ENCODE peak calls at places on chromosomes 5 and 9, in nine cellular contexts. One of them, this sample, is unnamed.

GRCh38 chr5:154101184-154101583 is 62.4 kb downstream of the MFAP3 start:
- DNase-seq in erythroblast: no peak
- DNase-seq in coronary artery: no peak
- DNase-seq in AG10803: no peak
- DNase-seq in anterior cingulate cortex: no peak
- DNase-seq in RCC 7860: no peak
- DNase-seq in stimulated activated CD8-positive, alpha-beta memory T cell treated with anti-CD3 and anti-CD28 coated beads, Interleukin-4, amount 100 ng/mL, for 4 hours: no peak
- DNase-seq in T follicular helper cell: no peak
- DNase-seq in effector memory CD4-positive, alpha-beta T cell: no peak
- DNase-seq in this sample: no peak

GRCh38 chr5:54727874-54728273 is 210.3 kb downstream of the SNX18 start:
- DNase-seq in coronary artery: no peak
- DNase-seq in erythroblast: no peak
- DNase-seq in stimulated activated CD8-positive, alpha-beta memory T cell treated with anti-CD3 and anti-CD28 coated beads, Interleukin-4, amount 100 ng/mL, for 4 hours: no peak
- DNase-seq in RCC 7860: no peak
- DNase-seq in effector memory CD4-positive, alpha-beta T cell: no peak
- DNase-seq in anterior cingulate cortex: no peak
- DNase-seq in AG10803: no peak
- DNase-seq in T follicular helper cell: no peak
- DNase-seq in this sample: no peak

GRCh38 chr9:124012368-124013262 is 1.0 kb downstream of the LHX2 start:
- DNase-seq in AG10803: no peak
- DNase-seq in anterior cingulate cortex: no peak
- DNase-seq in stimulated activated CD8-positive, alpha-beta memory T cell treated with anti-CD3 and anti-CD28 coated beads, Interleukin-4, amount 100 ng/mL, for 4 hours: no peak
- DNase-seq in erythroblast: no peak
- DNase-seq in coronary artery: no peak
- DNase-seq in T follicular helper cell: no peak
- DNase-seq in RCC 7860: no peak
- DNase-seq in effector memory CD4-positive, alpha-beta T cell: no peak
- DNase-seq in this sample: no peak

GRCh38 chr5:174727794-174728662 is 3.6 kb downstream of the MSX2 start:
- DNase-seq in erythroblast: no peak
- DNase-seq in coronary artery: no peak
- DNase-seq in RCC 7860: no peak
- DNase-seq in effector memory CD4-positive, alpha-beta T cell: no peak
- DNase-seq in stimulated activated CD8-positive, alpha-beta memory T cell treated with anti-CD3 and anti-CD28 coated beads, Interleukin-4, amount 100 ng/mL, for 4 hours: no peak
- DNase-seq in AG10803: no peak
- DNase-seq in anterior cingulate cortex: no peak
- DNase-seq in T follicular helper cell: no peak
- DNase-seq in this sample: no peak

GRCh38 chr5:3789519-3790193 is 194.0 kb downstream of the IRX1 start:
- DNase-seq in AG10803: no peak
- DNase-seq in RCC 7860: no peak
- DNase-seq in T follicular helper cell: no peak
- DNase-seq in coronary artery: no peak
- DNase-seq in stimulated activated CD8-positive, alpha-beta memory T cell treated with anti-CD3 and anti-CD28 coated beads, Interleukin-4, amount 100 ng/mL, for 4 hours: no peak
- DNase-seq in anterior cingulate cortex: no peak
- DNase-seq in effector memory CD4-positive, alpha-beta T cell: no peak
- DNase-seq in erythroblast: no peak
- DNase-seq in this sample: no peak

GRCh38 chr9:78121488-78121887 is 89.9 kb upstream of the GNAQ start:
- DNase-seq in coronary artery: no peak
- DNase-seq in effector memory CD4-positive, alpha-beta T cell: peak
- DNase-seq in AG10803: peak
- DNase-seq in stimulated activated CD8-positive, alpha-beta memory T cell treated with anti-CD3 and anti-CD28 coated beads, Interleukin-4, amount 100 ng/mL, for 4 hours: peak
- DNase-seq in T follicular helper cell: peak
- DNase-seq in erythroblast: peak
- DNase-seq in anterior cingulate cortex: peak
- DNase-seq in RCC 7860: peak
- DNase-seq in this sample: peak

GRCh38 chr9:92122061-92122460 is 6.8 kb upstream of the SPTLC1 start:
- DNase-seq in erythroblast: no peak
- DNase-seq in anterior cingulate cortex: no peak
- DNase-seq in AG10803: peak
- DNase-seq in RCC 7860: no peak
- DNase-seq in coronary artery: no peak
- DNase-seq in stimulated activated CD8-positive, alpha-beta memory T cell treated with anti-CD3 and anti-CD28 coated beads, Interleukin-4, amount 100 ng/mL, for 4 hours: no peak
- DNase-seq in effector memory CD4-positive, alpha-beta T cell: no peak
- DNase-seq in T follicular helper cell: no peak
- DNase-seq in this sample: no peak

GRCh38 chr9:35517136-35517535 is 27.2 kb downstream of the RUSC2 start:
- DNase-seq in RCC 7860: no peak
- DNase-seq in T follicular helper cell: no peak
- DNase-seq in erythroblast: no peak
- DNase-seq in coronary artery: no peak
- DNase-seq in anterior cingulate cortex: no peak
- DNase-seq in effector memory CD4-positive, alpha-beta T cell: no peak
- DNase-seq in stimulated activated CD8-positive, alpha-beta memory T cell treated with anti-CD3 and anti-CD28 coated beads, Interleukin-4, amount 100 ng/mL, for 4 hours: no peak
- DNase-seq in AG10803: peak
- DNase-seq in this sample: no peak

GRCh38 chr9:134349941-134350340 is 23.7 kb downstream of the RXRA start:
- DNase-seq in RCC 7860: no peak
- DNase-seq in anterior cingulate cortex: no peak
- DNase-seq in coronary artery: no peak
- DNase-seq in T follicular helper cell: no peak
- DNase-seq in AG10803: no peak
- DNase-seq in erythroblast: no peak
- DNase-seq in effector memory CD4-positive, alpha-beta T cell: no peak
- DNase-seq in stimulated activated CD8-positive, alpha-beta memory T cell treated with anti-CD3 and anti-CD28 coated beads, Interleukin-4, amount 100 ng/mL, for 4 hours: no peak
- DNase-seq in this sample: no peak

GRCh38 chr5:54470677-54471076 is 15.2 kb downstream of the HSPB3 start:
- DNase-seq in anterior cingulate cortex: no peak
- DNase-seq in stimulated activated CD8-positive, alpha-beta memory T cell treated with anti-CD3 and anti-CD28 coated beads, Interleukin-4, amount 100 ng/mL, for 4 hours: no peak
- DNase-seq in RCC 7860: no peak
- DNase-seq in erythroblast: no peak
- DNase-seq in AG10803: peak
- DNase-seq in T follicular helper cell: no peak
- DNase-seq in effector memory CD4-positive, alpha-beta T cell: no peak
- DNase-seq in coronary artery: no peak
- DNase-seq in this sample: no peak

GRCh38 chr5:166834246-166834645 is 1457.2 kb upstream of the WWC1 start:
- DNase-seq in effector memory CD4-positive, alpha-beta T cell: no peak
- DNase-seq in T follicular helper cell: no peak
- DNase-seq in RCC 7860: no peak
- DNase-seq in erythroblast: no peak
- DNase-seq in anterior cingulate cortex: no peak
- DNase-seq in stimulated activated CD8-positive, alpha-beta memory T cell treated with anti-CD3 and anti-CD28 coated beads, Interleukin-4, amount 100 ng/mL, for 4 hours: no peak
- DNase-seq in AG10803: no peak
- DNase-seq in coronary artery: no peak
- DNase-seq in this sample: no peak

GRCh38 chr5:61916621-61917620 is 389.1 kb upstream of the KIF2A start:
- DNase-seq in erythroblast: no peak
- DNase-seq in coronary artery: no peak
- DNase-seq in effector memory CD4-positive, alpha-beta T cell: no peak
- DNase-seq in stimulated activated CD8-positive, alpha-beta memory T cell treated with anti-CD3 and anti-CD28 coated beads, Interleukin-4, amount 100 ng/mL, for 4 hours: no peak
- DNase-seq in RCC 7860: peak
- DNase-seq in AG10803: peak
- DNase-seq in anterior cingulate cortex: no peak
- DNase-seq in T follicular helper cell: no peak
- DNase-seq in this sample: no peak

GRCh38 chr5:2729189-2729588 is 22.3 kb downstream of the IRX2 start:
- DNase-seq in stimulated activated CD8-positive, alpha-beta memory T cell treated with anti-CD3 and anti-CD28 coated beads, Interleukin-4, amount 100 ng/mL, for 4 hours: no peak
- DNase-seq in erythroblast: no peak
- DNase-seq in anterior cingulate cortex: no peak
- DNase-seq in effector memory CD4-positive, alpha-beta T cell: no peak
- DNase-seq in T follicular helper cell: no peak
- DNase-seq in AG10803: peak
- DNase-seq in coronary artery: no peak
- DNase-seq in RCC 7860: no peak
- DNase-seq in this sample: no peak

GRCh38 chr9:86660146-86660545 is 287.2 kb downstream of the GAS1 start:
- DNase-seq in effector memory CD4-positive, alpha-beta T cell: no peak
- DNase-seq in stimulated activated CD8-positive, alpha-beta memory T cell treated with anti-CD3 and anti-CD28 coated beads, Interleukin-4, amount 100 ng/mL, for 4 hours: no peak
- DNase-seq in AG10803: peak
- DNase-seq in T follicular helper cell: no peak
- DNase-seq in erythroblast: no peak
- DNase-seq in RCC 7860: no peak
- DNase-seq in anterior cingulate cortex: no peak
- DNase-seq in coronary artery: no peak
- DNase-seq in this sample: no peak

GRCh38 chr5:158616707-158617106 is 483.0 kb downstream of the EBF1 start:
- DNase-seq in coronary artery: no peak
- DNase-seq in AG10803: peak
- DNase-seq in effector memory CD4-positive, alpha-beta T cell: no peak
- DNase-seq in T follicular helper cell: no peak
- DNase-seq in RCC 7860: no peak
- DNase-seq in stimulated activated CD8-positive, alpha-beta memory T cell treated with anti-CD3 and anti-CD28 coated beads, Interleukin-4, amount 100 ng/mL, for 4 hours: no peak
- DNase-seq in anterior cingulate cortex: no peak
- DNase-seq in erythroblast: no peak
- DNase-seq in this sample: no peak

GRCh38 chr5:115432691-115433090 is 111.9 kb downstream of the FEM1C start:
- DNase-seq in coronary artery: no peak
- DNase-seq in erythroblast: no peak
- DNase-seq in RCC 7860: no peak
- DNase-seq in effector memory CD4-positive, alpha-beta T cell: no peak
- DNase-seq in T follicular helper cell: no peak
- DNase-seq in stimulated activated CD8-positive, alpha-beta memory T cell treated with anti-CD3 and anti-CD28 coated beads, Interleukin-4, amount 100 ng/mL, for 4 hours: no peak
- DNase-seq in AG10803: no peak
- DNase-seq in anterior cingulate cortex: no peak
- DNase-seq in this sample: no peak

GRCh38 chr9:93470391-93470790 is 17.0 kb upstream of the FAM120AOS start:
- DNase-seq in anterior cingulate cortex: no peak
- DNase-seq in erythroblast: no peak
- DNase-seq in RCC 7860: no peak
- DNase-seq in coronary artery: no peak
- DNase-seq in T follicular helper cell: no peak
- DNase-seq in stimulated activated CD8-positive, alpha-beta memory T cell treated with anti-CD3 and anti-CD28 coated beads, Interleukin-4, amount 100 ng/mL, for 4 hours: no peak
- DNase-seq in effector memory CD4-positive, alpha-beta T cell: no peak
- DNase-seq in AG10803: no peak
- DNase-seq in this sample: no peak

GRCh38 chr5:1468247-1468612 is 23.0 kb upstream of the SLC6A3 start:
- DNase-seq in RCC 7860: no peak
- DNase-seq in stimulated activated CD8-positive, alpha-beta memory T cell treated with anti-CD3 and anti-CD28 coated beads, Interleukin-4, amount 100 ng/mL, for 4 hours: no peak
- DNase-seq in anterior cingulate cortex: peak
- DNase-seq in effector memory CD4-positive, alpha-beta T cell: no peak
- DNase-seq in coronary artery: no peak
- DNase-seq in erythroblast: peak
- DNase-seq in T follicular helper cell: peak
- DNase-seq in AG10803: peak
- DNase-seq in this sample: no peak

GRCh38 chr9:134657666-134658377 is 16.2 kb downstream of the COL5A1 start:
- DNase-seq in RCC 7860: no peak
- DNase-seq in coronary artery: no peak
- DNase-seq in T follicular helper cell: no peak
- DNase-seq in effector memory CD4-positive, alpha-beta T cell: no peak
- DNase-seq in AG10803: no peak
- DNase-seq in anterior cingulate cortex: no peak
- DNase-seq in erythroblast: no peak
- DNase-seq in stimulated activated CD8-positive, alpha-beta memory T cell treated with anti-CD3 and anti-CD28 coated beads, Interleukin-4, amount 100 ng/mL, for 4 hours: no peak
- DNase-seq in this sample: no peak

GRCh38 chr9:93625000-93625399 is 48.6 kb downstream of the PHF2 start:
- DNase-seq in erythroblast: no peak
- DNase-seq in T follicular helper cell: no peak
- DNase-seq in effector memory CD4-positive, alpha-beta T cell: no peak
- DNase-seq in anterior cingulate cortex: no peak
- DNase-seq in stimulated activated CD8-positive, alpha-beta memory T cell treated with anti-CD3 and anti-CD28 coated beads, Interleukin-4, amount 100 ng/mL, for 4 hours: no peak
- DNase-seq in RCC 7860: no peak
- DNase-seq in coronary artery: no peak
- DNase-seq in AG10803: no peak
- DNase-seq in this sample: no peak

GRCh38 chr5:61734966-61735365 is 402.9 kb downstream of the ZSWIM6 start:
- DNase-seq in stimulated activated CD8-positive, alpha-beta memory T cell treated with anti-CD3 and anti-CD28 coated beads, Interleukin-4, amount 100 ng/mL, for 4 hours: no peak
- DNase-seq in anterior cingulate cortex: no peak
- DNase-seq in RCC 7860: no peak
- DNase-seq in T follicular helper cell: no peak
- DNase-seq in erythroblast: no peak
- DNase-seq in AG10803: peak
- DNase-seq in coronary artery: no peak
- DNase-seq in effector memory CD4-positive, alpha-beta T cell: no peak
- DNase-seq in this sample: no peak

GRCh38 chr5:170287532-170287931 is 10.0 kb downstream of the LCP2 start:
- DNase-seq in AG10803: peak
- DNase-seq in stimulated activated CD8-positive, alpha-beta memory T cell treated with anti-CD3 and anti-CD28 coated beads, Interleukin-4, amount 100 ng/mL, for 4 hours: no peak
- DNase-seq in erythroblast: no peak
- DNase-seq in coronary artery: peak
- DNase-seq in anterior cingulate cortex: no peak
- DNase-seq in RCC 7860: no peak
- DNase-seq in effector memory CD4-positive, alpha-beta T cell: no peak
- DNase-seq in T follicular helper cell: no peak
- DNase-seq in this sample: no peak

GRCh38 chr9:419571-420156 is 205.0 kb downstream of the DOCK8 start:
- DNase-seq in anterior cingulate cortex: no peak
- DNase-seq in erythroblast: no peak
- DNase-seq in T follicular helper cell: no peak
- DNase-seq in effector memory CD4-positive, alpha-beta T cell: no peak
- DNase-seq in RCC 7860: no peak
- DNase-seq in AG10803: peak
- DNase-seq in stimulated activated CD8-positive, alpha-beta memory T cell treated with anti-CD3 and anti-CD28 coated beads, Interleukin-4, amount 100 ng/mL, for 4 hours: no peak
- DNase-seq in coronary artery: no peak
- DNase-seq in this sample: no peak

GRCh38 chr5:54547711-54548250 is 30.2 kb downstream of the SNX18 start:
- DNase-seq in coronary artery: no peak
- DNase-seq in RCC 7860: no peak
- DNase-seq in AG10803: peak
- DNase-seq in erythroblast: peak
- DNase-seq in stimulated activated CD8-positive, alpha-beta memory T cell treated with anti-CD3 and anti-CD28 coated beads, Interleukin-4, amount 100 ng/mL, for 4 hours: no peak
- DNase-seq in T follicular helper cell: no peak
- DNase-seq in anterior cingulate cortex: no peak
- DNase-seq in effector memory CD4-positive, alpha-beta T cell: no peak
- DNase-seq in this sample: no peak

GRCh38 chr9:119963258-119963797 is 594.1 kb upstream of the BRINP1 start:
- DNase-seq in effector memory CD4-positive, alpha-beta T cell: no peak
- DNase-seq in stimulated activated CD8-positive, alpha-beta memory T cell treated with anti-CD3 and anti-CD28 coated beads, Interleukin-4, amount 100 ng/mL, for 4 hours: no peak
- DNase-seq in coronary artery: no peak
- DNase-seq in T follicular helper cell: no peak
- DNase-seq in AG10803: peak
- DNase-seq in RCC 7860: peak
- DNase-seq in anterior cingulate cortex: no peak
- DNase-seq in erythroblast: no peak
- DNase-seq in this sample: no peak

GRCh38 chr5:173383711-173384110 is 55.5 kb upstream of the STC2 start:
- DNase-seq in T follicular helper cell: no peak
- DNase-seq in effector memory CD4-positive, alpha-beta T cell: no peak
- DNase-seq in coronary artery: peak
- DNase-seq in AG10803: peak
- DNase-seq in anterior cingulate cortex: no peak
- DNase-seq in stimulated activated CD8-positive, alpha-beta memory T cell treated with anti-CD3 and anti-CD28 coated beads, Interleukin-4, amount 100 ng/mL, for 4 hours: no peak
- DNase-seq in erythroblast: no peak
- DNase-seq in RCC 7860: no peak
- DNase-seq in this sample: no peak

GRCh38 chr9:37220971-37221370 is 100.6 kb downstream of the ZCCHC7 start:
- DNase-seq in RCC 7860: no peak
- DNase-seq in anterior cingulate cortex: no peak
- DNase-seq in T follicular helper cell: no peak
- DNase-seq in effector memory CD4-positive, alpha-beta T cell: no peak
- DNase-seq in stimulated activated CD8-positive, alpha-beta memory T cell treated with anti-CD3 and anti-CD28 coated beads, Interleukin-4, amount 100 ng/mL, for 4 hours: no peak
- DNase-seq in coronary artery: no peak
- DNase-seq in AG10803: peak
- DNase-seq in erythroblast: no peak
- DNase-seq in this sample: no peak

GRCh38 chr5:65479527-65479926 is 2.2 kb downstream of the ADAMTS6 start:
- DNase-seq in effector memory CD4-positive, alpha-beta T cell: no peak
- DNase-seq in erythroblast: no peak
- DNase-seq in coronary artery: no peak
- DNase-seq in AG10803: no peak
- DNase-seq in anterior cingulate cortex: no peak
- DNase-seq in stimulated activated CD8-positive, alpha-beta memory T cell treated with anti-CD3 and anti-CD28 coated beads, Interleukin-4, amount 100 ng/mL, for 4 hours: no peak
- DNase-seq in T follicular helper cell: no peak
- DNase-seq in RCC 7860: no peak
- DNase-seq in this sample: no peak

GRCh38 chr9:134551657-134552348 is 89.8 kb upstream of the COL5A1 start:
- DNase-seq in AG10803: peak
- DNase-seq in erythroblast: no peak
- DNase-seq in T follicular helper cell: no peak
- DNase-seq in coronary artery: no peak
- DNase-seq in stimulated activated CD8-positive, alpha-beta memory T cell treated with anti-CD3 and anti-CD28 coated beads, Interleukin-4, amount 100 ng/mL, for 4 hours: no peak
- DNase-seq in effector memory CD4-positive, alpha-beta T cell: no peak
- DNase-seq in anterior cingulate cortex: no peak
- DNase-seq in RCC 7860: peak
- DNase-seq in this sample: no peak

GRCh38 chr5:60634054-60634453 is 65.9 kb downstream of the DEPDC1B start:
- DNase-seq in stimulated activated CD8-positive, alpha-beta memory T cell treated with anti-CD3 and anti-CD28 coated beads, Interleukin-4, amount 100 ng/mL, for 4 hours: no peak
- DNase-seq in AG10803: no peak
- DNase-seq in RCC 7860: no peak
- DNase-seq in T follicular helper cell: no peak
- DNase-seq in erythroblast: no peak
- DNase-seq in coronary artery: no peak
- DNase-seq in anterior cingulate cortex: no peak
- DNase-seq in effector memory CD4-positive, alpha-beta T cell: no peak
- DNase-seq in this sample: no peak

GRCh38 chr5:95533761-95534160 is 21.0 kb downstream of the SKIC3 start:
- DNase-seq in anterior cingulate cortex: no peak
- DNase-seq in RCC 7860: no peak
- DNase-seq in effector memory CD4-positive, alpha-beta T cell: no peak
- DNase-seq in T follicular helper cell: no peak
- DNase-seq in AG10803: no peak
- DNase-seq in stimulated activated CD8-positive, alpha-beta memory T cell treated with anti-CD3 and anti-CD28 coated beads, Interleukin-4, amount 100 ng/mL, for 4 hours: no peak
- DNase-seq in erythroblast: no peak
- DNase-seq in coronary artery: no peak
- DNase-seq in this sample: no peak

This sample was measured in activated T-helper 9 cell treated with anti-CD3 and anti-CD28 coated beads, Interleukin-2, amount 50 U/mL, for 16 hours.